ENCODE peak calls at places on chromosomes 5 and 9, in six cellular contexts. I, P, V, Q, E and W are unnamed samples.

GRCh38 chr5:40484495-40484894 is 195.2 kb upstream of the PTGER4 start:
- DNase-seq in I (no peak), P (no peak), V (no peak), Q (no peak), E (no peak), W (no peak)

GRCh38 chr5:157269165-157269671 is 3.3 kb downstream of the CYFIP2 start:
- DNase-seq in I (no peak), P (no peak), V (no peak), Q (peak; percentile 15), E (no peak), W (no peak)

GRCh38 chr9:134641173-134641985 is at the start of gene COL5A1:
- DNase-seq in I (peak; percentile 80), P (peak; percentile 92), V (peak; percentile 96), Q (peak; percentile 92), E (peak; percentile 92), W (peak; percentile 43)

GRCh38 chr9:137913132-137913531 is 35.5 kb downstream of the CACNA1B start:
- DNase-seq in I (no peak), P (no peak), V (no peak), Q (no peak), E (no peak), W (no peak)

GRCh38 chr9:36867672-36868471 is 166.2 kb downstream of the PAX5 start:
- DNase-seq in I (no peak), P (no peak), V (no peak), Q (no peak), E (no peak), W (no peak)

GRCh38 chr9:93597871-93598646 is 21.7 kb downstream of the PHF2 start:
- DNase-seq in I (no peak), P (no peak), V (no peak), Q (no peak), E (no peak), W (no peak)

GRCh38 chr5:669111-669841 is 23.9 kb downstream of the TPPP start:
- DNase-seq in I (peak; percentile 35), P (peak; percentile 23), V (peak; percentile 68), Q (peak; percentile 52), E (no peak), W (peak; percentile 88)

GRCh38 chr9:85647571-85647970 is 94.2 kb downstream of the AGTPBP1 start:
- DNase-seq in I (no peak), P (no peak), V (no peak), Q (no peak), E (no peak), W (no peak)

GRCh38 chr5:112648264-112648663 is 89.4 kb upstream of the APC start:
- DNase-seq in I (no peak), P (no peak), V (no peak), Q (no peak), E (no peak), W (no peak)

GRCh38 chr5:42555010-42555409 is 131.8 kb downstream of the GHR start:
- DNase-seq in I (no peak), P (no peak), V (no peak), Q (no peak), E (no peak), W (no peak)

GRCh38 chr9:130143279-130143893 is 28.8 kb upstream of the NCS1 start:
- DNase-seq in I (no peak), P (no peak), V (no peak), Q (no peak), E (no peak), W (no peak)

GRCh38 chr5:68759593-68759992 is 334.2 kb upstream of the SLC30A5 start:
- DNase-seq in I (no peak), P (no peak), V (no peak), Q (no peak), E (no peak), W (no peak)

GRCh38 chr5:8839361-8840055 is 706.4 kb downstream of the SEMA5A start:
- DNase-seq in I (peak; percentile 37), P (no peak), V (no peak), Q (peak; percentile 52), E (no peak), W (no peak)

GRCh38 chr5:90529939-90530677 is 724 bp upstream of the LYSMD3 start:
- DNase-seq in I (peak; percentile 73), P (peak; percentile 80), V (peak; percentile 85), Q (peak; percentile 79), E (peak; percentile 84), W (peak; percentile 48)

GRCh38 chr9:33209394-33209793 is 30.6 kb upstream of the SPINK4 start:
- DNase-seq in I (no peak), P (no peak), V (no peak), Q (no peak), E (no peak), W (no peak)

GRCh38 chr9:33211695-33212393 is 28.1 kb upstream of the SPINK4 start:
- DNase-seq in I (no peak), P (no peak), V (peak; percentile 51), Q (peak; percentile 19), E (peak; percentile 28), W (peak; percentile 35)

DNA sequence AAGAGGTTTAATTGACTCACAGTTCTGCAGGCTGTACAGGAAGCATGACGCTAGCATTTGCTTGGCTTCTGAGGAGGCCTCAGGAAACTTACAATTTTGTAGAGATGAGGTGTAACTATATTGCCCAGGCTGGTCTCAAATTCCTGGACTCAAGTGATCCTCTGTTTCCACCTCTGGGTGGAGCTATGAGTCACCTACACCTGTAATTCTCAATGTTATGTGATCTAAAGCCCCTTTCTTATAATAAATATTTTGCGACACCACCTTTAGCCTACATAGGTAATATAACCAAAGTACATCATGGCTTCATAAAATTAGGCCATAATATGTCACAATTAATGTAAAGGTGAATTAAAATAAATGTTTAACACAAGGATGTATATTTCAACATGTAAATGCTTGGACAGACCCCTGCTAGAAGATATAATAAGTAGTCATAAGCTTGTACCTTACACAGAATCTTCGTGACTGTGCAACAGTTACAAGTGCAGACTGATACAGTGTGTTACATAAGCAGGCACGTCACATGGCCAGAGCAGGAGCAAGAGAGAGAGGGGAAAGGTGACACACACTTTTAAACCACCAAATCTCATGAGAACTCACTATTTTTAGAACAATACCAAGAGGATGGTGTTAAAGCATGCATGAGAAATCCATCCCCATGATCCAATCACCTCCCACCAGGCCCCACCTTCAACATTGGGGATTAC is 29.8 kb upstream of the SPINK4 start:
- DNase-seq in I (no peak), P (no peak), V (no peak), Q (no peak), E (no peak), W (no peak)
- TF ChIP-seq CTCF in I (no peak), P (no peak), V (no peak), Q (no peak), E (no peak), W (no peak)

GRCh38 chr9:16867571-16868311 is 2.7 kb downstream of the BNC2 start:
- DNase-seq in I (peak; percentile 76), P (peak; percentile 79), V (peak; percentile 9), Q (peak; percentile 82), E (peak; percentile 54), W (no peak)

GRCh38 chr9:16869140-16869903 is 1.1 kb downstream of the BNC2 start:
- DNase-seq in I (peak; percentile 40), P (no peak), V (peak; percentile 63), Q (peak; percentile 52), E (no peak), W (no peak)

GRCh38 chr9:16864741-16865434 is 5.6 kb downstream of the BNC2 start:
- DNase-seq in I (peak; percentile 77), P (peak; percentile 62), V (no peak), Q (peak; percentile 83), E (peak; percentile 55), W (no peak)

GRCh38 chr9:16868706-16869105 is 1.8 kb downstream of the BNC2 start:
- DNase-seq in I (no peak), P (no peak), V (no peak), Q (peak; percentile 23), E (no peak), W (no peak)

GRCh38 chr9:16866542-16866941 is 3.9 kb downstream of the BNC2 start:
- DNase-seq in I (peak; percentile 23), P (no peak), V (no peak), Q (peak; percentile 40), E (no peak), W (no peak)
- TF ChIP-seq CTCF in I (no peak), P (no peak), V (no peak), Q (no peak), E (peak; percentile 7), W (no peak)

DNA sequence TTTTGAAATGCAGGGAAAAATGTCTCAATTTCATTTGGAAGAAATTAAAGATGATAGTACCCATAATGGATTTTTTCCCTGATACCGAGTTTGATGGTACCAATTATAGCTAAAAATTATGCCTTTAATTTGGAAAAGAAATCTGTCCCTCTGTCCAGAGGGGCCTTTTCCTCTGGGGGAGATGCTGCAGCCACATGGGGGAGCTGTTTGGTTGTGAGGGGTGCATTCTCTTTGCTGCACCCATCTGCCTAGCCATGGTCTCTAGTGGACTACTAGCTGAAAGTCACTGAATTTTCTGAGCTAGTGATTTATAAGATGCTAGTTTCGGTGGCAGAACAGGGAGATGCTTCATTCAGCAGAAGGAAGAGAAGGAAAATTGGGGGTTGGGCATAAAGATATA is 9.6 kb downstream of the SEC61B start:
- DNase-seq in I (no peak), P (peak; percentile 17), V (peak; percentile 53), Q (no peak), E (peak; percentile 14), W (no peak)
- TF ChIP-seq CTCF in I (peak; percentile 45), P (peak; percentile 63), V (peak; percentile 74), Q (peak; percentile 58), E (peak; percentile 79), W (peak; percentile 85)

GRCh38 chr5:134224905-134225779 is 731 bp downstream of the PPP2CA start:
- DNase-seq in I (peak; percentile 75), P (peak; percentile 57), V (peak; percentile 93), Q (peak; percentile 82), E (peak; percentile 35), W (peak; percentile 82)
- TF ChIP-seq CTCF in I (no peak), P (no peak), V (peak; percentile 21), Q (no peak), E (peak; percentile 60), W (no peak)